ENCODE peak calls at places on chromosomes 11 and 22, in ten cellular contexts. X is tibial nerve, U is thoracic aorta, J is astrocyte, Y is right atrium auricular region, C is psoas muscle, H is adrenal gland, I is tibial artery, M is colonic mucosa, W is breast epithelium. D is an unnamed sample.

GRCh38 chr11:6735306-6735705 is 36.5 kb downstream of the OR2AG2 start:
- DNase-seq in U (no peak), M (no peak), W (no peak), X (no peak), C (no peak), Y (no peak), I (no peak), H (no peak), J (peak; percentile 5), D (no peak)

GRCh38 chr11:111413849-111414248 is 34.8 kb upstream of the POU2AF1 start:
- DNase-seq in Y (no peak), U (no peak), W (no peak), M (no peak), X (no peak), H (no peak), C (no peak), J (no peak), I (no peak), D (no peak)

GRCh38 chr11:7605544-7605943 is 67.8 kb downstream of the CYB5R2 start:
- DNase-seq in X (no peak), U (no peak), I (no peak), W (no peak), Y (no peak), M (no peak), C (no peak), H (no peak), J (peak; percentile 76), D (no peak)

GRCh38 chr11:31958086-31958735 is 132.7 kb upstream of the RCN1 start:
- DNase-seq in H (peak; percentile 75), I (no peak), Y (peak; percentile 66), W (no peak), C (peak; percentile 77), M (peak; percentile 62), X (peak; percentile 29), J (peak; percentile 22), U (no peak), D (no peak)

GRCh38 chr11:93529707-93530467 is 13.3 kb downstream of the SMCO4 start:
- DNase-seq in C (peak; percentile 53), Y (peak; percentile 65), X (no peak), M (no peak), J (peak; percentile 69), U (no peak), I (no peak), W (no peak), H (peak; percentile 45), D (no peak)

GRCh38 chr22:19463491-19464469 is 15.2 kb downstream of the UFD1 start:
- DNase-seq in J (peak; percentile 41), X (no peak), W (no peak), U (no peak), Y (no peak), C (peak; percentile 82), I (no peak), H (no peak), M (no peak), D (no peak)

GRCh38 chr11:77269484-77270123 is 31.9 kb downstream of the GDPD4 start:
- DNase-seq in J (peak; percentile 16), M (no peak), W (no peak), H (no peak), I (no peak), U (no peak), Y (no peak), X (no peak), C (no peak), D (no peak)

GRCh38 chr11:11876458-11876857 is 34.7 kb downstream of the USP47 start:
- DNase-seq in J (no peak), W (no peak), H (no peak), M (no peak), U (no peak), X (no peak), C (peak; percentile 24), Y (no peak), I (no peak), D (no peak)

GRCh38 chr22:29308791-29309262 is 2.4 kb downstream of the GAS2L1 start:
- DNase-seq in I (peak; percentile 70), H (peak; percentile 56), M (no peak), U (no peak), X (no peak), Y (no peak), C (no peak), J (peak; percentile 76), W (no peak), D (peak; percentile 76)

GRCh38 chr11:127994736-127995135 is 592.6 kb downstream of the ETS1 start:
- DNase-seq in X (no peak), U (no peak), J (peak; percentile 87), W (no peak), M (no peak), I (no peak), H (no peak), C (no peak), Y (no peak), D (no peak)

GRCh38 chr11:116294630-116295029 is 478.2 kb downstream of the BUD13 start:
- DNase-seq in I (no peak), H (no peak), C (no peak), U (no peak), Y (no peak), M (no peak), X (no peak), J (peak; percentile 73), W (no peak), D (no peak)

GRCh38 chr22:36110306-36110791 is 50.2 kb downstream of the APOL3 start:
- DNase-seq in W (peak; percentile 73), M (no peak), Y (no peak), X (no peak), J (peak; percentile 29), C (peak; percentile 43), I (no peak), H (no peak), U (no peak), D (no peak)

GRCh38 chr22:29842740-29843139 is 4.7 kb upstream of the ASCC2 start:
- DNase-seq in U (no peak), X (peak; percentile 20), M (no peak), Y (peak; percentile 62), I (no peak), W (no peak), C (no peak), H (no peak), J (peak; percentile 92), D (no peak)

GRCh38 chr11:1225386-1226225 is 2.7 kb downstream of the MUC5B start:
- DNase-seq in C (peak; percentile 51), W (no peak), H (no peak), U (no peak), M (peak; percentile 17), Y (no peak), J (no peak), I (peak; percentile 60), X (no peak), D (no peak)

GRCh38 chr22:27705391-27706080 is 96.0 kb downstream of the MN1 start:
- DNase-seq in U (no peak), Y (no peak), C (no peak), J (no peak), H (no peak), I (no peak), X (no peak), W (no peak), M (no peak), D (no peak)
- TF ChIP-seq CTCF in U (no peak), Y (no peak), C (no peak), J (no peak), H (no peak), I (no peak), X (no peak), W (no peak), M (no peak), D (no peak)

DNA sequence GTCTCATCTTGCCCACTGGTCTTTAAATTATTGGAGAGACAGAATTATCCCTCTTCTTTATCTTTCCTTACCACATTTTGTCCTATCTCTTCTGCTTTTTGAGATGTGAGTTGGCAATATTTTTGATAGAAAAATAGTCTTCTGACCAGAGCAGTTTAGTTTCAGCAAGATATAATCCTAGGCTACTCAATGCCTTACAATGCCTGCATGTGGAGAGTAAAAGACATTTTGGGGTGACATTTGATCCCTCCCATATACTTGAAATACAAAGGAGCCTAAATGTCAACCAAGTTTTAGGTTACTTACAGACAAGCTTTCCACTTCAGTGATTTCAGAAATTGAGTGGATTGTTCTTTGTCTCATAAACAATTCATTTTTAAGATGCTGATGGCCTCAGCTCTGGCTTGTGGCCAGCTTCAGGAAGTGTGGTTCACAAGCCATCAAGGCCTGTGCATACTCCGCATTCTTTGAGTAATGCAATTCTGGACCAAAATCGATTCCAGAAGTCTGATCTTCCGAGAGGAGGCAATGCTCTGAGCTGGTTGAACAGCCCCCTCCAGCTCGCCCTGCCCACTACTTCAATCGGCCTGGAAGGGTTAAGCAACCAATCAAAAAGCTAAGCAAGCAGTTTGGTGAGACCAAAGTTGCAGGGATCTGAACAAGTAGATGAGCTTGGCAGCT is 274.4 kb downstream of the BLID start:
- DNase-seq in U (no peak), X (no peak), H (no peak), I (no peak), C (no peak), Y (no peak), W (no peak), J (peak; percentile 92), M (no peak), D (no peak)
- H3K27ac ChIP-seq in U (no peak overlapping the region), X (peak overlapping the region; percentile 7), H (no peak overlapping the region), I (no peak overlapping the region), C (no peak overlapping the region), Y (no peak overlapping the region), W (peak overlapping the region; percentile 39), J (peak overlapping the region; percentile 46), M (no peak overlapping the region), D (no peak overlapping the region)

GRCh38 chr11:87491381-87491780 is 453.6 kb downstream of the TMEM135 start:
- DNase-seq in I (no peak), W (no peak), Y (no peak), M (no peak), U (no peak), J (no peak), C (no peak), H (no peak), X (no peak), D (no peak)

DNA sequence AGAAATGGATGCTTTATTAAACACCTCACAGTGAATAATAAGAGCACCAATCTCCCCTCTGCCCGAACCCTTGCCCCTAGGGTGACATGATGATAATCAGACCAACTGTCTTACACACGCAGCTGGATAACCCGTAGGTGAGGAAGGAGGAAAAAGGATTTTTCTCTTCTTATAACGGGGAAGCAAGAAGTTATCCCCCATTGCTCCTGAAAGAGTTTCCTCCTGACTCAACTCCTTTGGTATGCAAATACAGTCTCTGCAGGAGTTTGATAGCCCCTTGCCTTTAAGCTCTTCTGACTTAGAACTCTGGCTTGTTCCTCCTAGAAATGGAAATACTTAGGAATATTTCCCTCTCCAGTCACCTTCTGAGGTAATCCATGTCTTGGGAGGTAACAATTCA is 455.8 kb downstream of the TMEM135 start:
- DNase-seq in X (no peak), C (no peak), H (no peak), J (peak; percentile 40), W (no peak), I (no peak), U (no peak), M (no peak), Y (no peak), D (no peak)
- H3K4me3 ChIP-seq in X (no peak overlapping the region), C (no peak overlapping the region), H (no peak overlapping the region), J (no peak overlapping the region), W (no peak overlapping the region), I (no peak overlapping the region), U (no peak overlapping the region), M (no peak overlapping the region), Y (no peak overlapping the region), D (no peak overlapping the region)

GRCh38 chr11:131914299-131914902 is 544.0 kb downstream of the NTM start:
- DNase-seq in H (no peak), W (no peak), X (no peak), I (no peak), U (no peak), J (no peak), C (no peak), Y (no peak), M (no peak), D (no peak)
- TF ChIP-seq CTCF in H (no peak), W (no peak), X (peak; percentile 23), I (peak; percentile 24), U (no peak), J (peak; percentile 39), C (no peak), Y (no peak), M (no peak), D (no peak)

D was measured in coronary artery.